ENCODE peak calls at places on chromosomes 12 and 14, in five cellular contexts. R is neuronal stem cell, C is DND-41, W is PC-3, U is H9. Q is an unnamed sample.

GRCh38 chr12:48969847-48970701 is 1.5 kb downstream of the WNT10B start:
- DNase-seq in R (no peak), W (no peak), C (no peak), U (peak; percentile 50), Q (no peak)

GRCh38 chr14:53054457-53054856 is 98.7 kb downstream of the DDHD1 start:
- DNase-seq in C (no peak), R (no peak), W (peak; percentile 17), U (no peak), Q (no peak)

GRCh38 chr12:126404293-126404851 is 1339.1 kb downstream of the AACS start:
- DNase-seq in R (no peak), C (no peak), U (no peak), W (peak; percentile 74), Q (no peak)

GRCh38 chr12:39277416-39277815 is 165.5 kb downstream of the KIF21A start:
- DNase-seq in U (no peak), W (no peak), R (no peak), C (no peak), Q (no peak)

GRCh38 chr12:51536159-51536558 is 54.9 kb upstream of the SCN8A start:
- DNase-seq in W (peak; percentile 26), R (no peak), U (no peak), C (no peak), Q (no peak)

GRCh38 chr12:82855872-82856271 is 169.2 kb downstream of the TMTC2 start:
- DNase-seq in U (no peak), R (no peak), C (no peak), W (no peak), Q (no peak)

GRCh38 chr12:67524861-67525499 is 123.6 kb upstream of the DYRK2 start:
- DNase-seq in R (no peak), W (no peak), C (no peak), U (no peak), Q (no peak)

GRCh38 chr14:55160989-55161388 is 30.4 kb downstream of the DLGAP5 start:
- DNase-seq in C (no peak), U (no peak), R (no peak), W (peak; percentile 79), Q (peak; percentile 63)

GRCh38 chr14:89256273-89256672 is 160.8 kb downstream of the FOXN3 start:
- DNase-seq in W (no peak), U (no peak), C (no peak), R (no peak), Q (no peak)

GRCh38 chr12:112025808-112026375 is 12.7 kb downstream of the ERP29 start:
- DNase-seq in U (no peak), C (no peak), R (no peak), W (no peak), Q (peak; percentile 68)

GRCh38 chr12:111276189-111276588 is 92.7 kb downstream of the PHETA1 start:
- DNase-seq in C (no peak), R (no peak), W (peak; percentile 55), U (no peak), Q (no peak)

DNA sequence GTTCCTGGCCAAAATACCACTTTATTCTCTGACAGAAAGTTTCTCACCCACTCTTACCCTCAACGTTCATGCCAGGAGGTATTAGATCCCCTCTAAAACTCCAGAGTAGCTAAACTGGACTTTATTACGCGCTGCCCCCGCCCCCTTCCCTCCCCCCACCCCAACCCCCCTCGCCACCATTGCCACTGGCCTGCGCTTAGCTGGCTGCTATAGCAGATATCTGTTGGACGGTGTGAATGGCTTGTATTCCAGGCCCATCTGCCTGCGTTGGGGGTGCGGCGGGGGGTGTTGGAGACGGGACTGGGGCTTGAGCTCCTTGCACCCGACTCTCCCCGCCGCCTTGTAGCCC is 564 bp upstream of the THTPA start:
- DNase-seq in U (no peak), C (no peak), R (no peak), W (no peak), Q (no peak)
- H3K9ac ChIP-seq in U (no peak overlapping the region), C (peak overlapping the region; percentile 87), R (no peak overlapping the region), W (peak overlapping the region; percentile 90), Q (peak overlapping the region; percentile 93)

GRCh38 chr14:98715054-98715453 is 556.9 kb downstream of the BCL11B start:
- DNase-seq in W (no peak), C (no peak), R (no peak), U (no peak), Q (no peak)

GRCh38 chr14:98711453-98711852 is 560.5 kb downstream of the BCL11B start:
- DNase-seq in R (no peak), W (no peak), C (peak; percentile 34), U (no peak), Q (no peak)

DNA sequence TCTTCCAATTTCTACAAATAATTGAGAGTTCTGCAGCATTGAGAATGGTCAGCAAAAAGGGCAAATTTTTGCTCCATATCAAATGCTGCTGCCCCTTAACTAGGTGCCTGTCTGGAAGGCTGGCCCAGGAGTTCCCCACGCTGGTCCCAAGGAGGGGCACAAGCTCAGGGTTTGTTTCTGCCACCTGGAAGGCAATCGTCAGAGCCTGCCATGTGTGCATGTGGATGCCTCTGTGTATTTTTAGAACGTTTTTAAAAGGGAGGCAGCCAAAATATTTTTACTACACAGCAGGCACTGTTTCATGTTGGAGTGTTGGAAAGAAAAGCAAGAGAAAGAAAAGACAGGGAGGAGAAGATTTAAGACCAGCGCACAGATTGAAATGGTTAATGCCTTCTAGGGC is 557.4 kb downstream of the BCL11B start:
- DNase-seq in W (no peak), R (no peak), C (no peak), U (no peak), Q (no peak)
- H3K4me1 ChIP-seq in W (no peaks in the 10 kb centered on the region), R (no peaks in the 10 kb centered on the region), C (peaks cover 15% of the 10 kb centered on the region), U (no peaks in the 10 kb centered on the region), Q (no peaks in the 10 kb centered on the region)

DNA sequence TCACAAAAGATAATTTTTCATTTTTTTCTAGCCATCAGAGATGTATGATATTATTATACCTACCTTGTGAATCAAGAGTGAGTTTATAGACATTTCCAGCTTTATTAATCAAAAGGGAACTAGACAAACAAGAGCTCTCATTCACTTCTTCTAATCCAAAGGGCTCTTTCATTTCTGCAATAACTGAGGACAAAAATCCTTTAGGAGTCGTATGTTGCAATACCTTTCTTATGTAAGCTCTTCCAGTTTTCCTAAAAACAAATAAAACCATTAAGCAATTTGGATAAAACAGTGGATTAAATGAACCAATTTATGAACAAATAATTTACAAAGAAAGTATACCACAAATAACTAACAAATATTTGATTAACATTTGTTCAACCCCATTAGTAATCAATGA is 107.1 kb downstream of the CATSPERB start:
- DNase-seq in W (no peak), U (no peak), C (no peak), R (no peak), Q (no peak)
- H3K9ac ChIP-seq in W (no peak overlapping the region), U (no peak overlapping the region), C (no peak overlapping the region), R (no peak overlapping the region), Q (no peak overlapping the region)

DNA sequence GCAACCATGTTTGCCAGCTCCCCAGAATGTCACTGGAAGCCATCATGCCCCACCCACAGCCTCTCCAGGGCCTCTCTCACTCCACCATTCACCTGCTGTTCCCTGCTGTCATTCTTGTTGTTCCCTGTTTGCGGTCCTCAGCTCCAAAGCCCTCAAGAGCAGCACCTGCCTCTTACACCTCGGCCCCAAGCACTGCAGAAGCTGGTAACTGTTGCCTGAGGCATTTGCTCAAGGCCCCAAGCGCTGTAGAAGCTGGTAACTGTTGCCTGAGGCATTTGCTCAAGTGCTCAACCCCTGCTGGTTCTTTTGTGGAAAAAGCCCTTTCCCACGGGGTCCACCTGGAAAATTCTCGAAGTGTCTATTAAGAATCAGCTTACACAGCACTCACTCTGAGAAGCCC is 78.0 kb downstream of the ARL6IP4 start:
- DNase-seq in R (no peak), W (no peak), C (no peak), U (no peak), Q (no peak)
- H3K4me1 ChIP-seq in R (peaks cover 2% of the 10 kb centered on the region), W (peaks cover 21% of the 10 kb centered on the region), C (no peaks in the 10 kb centered on the region), U (no peaks in the 10 kb centered on the region), Q (peaks cover 18% of the 10 kb centered on the region)

GRCh38 chr14:101982621-101983020 is 18.2 kb downstream of the DYNC1H1 start:
- DNase-seq in U (no peak), C (no peak), R (no peak), W (no peak), Q (no peak)

GRCh38 chr14:101980700-101981099 is 16.3 kb downstream of the DYNC1H1 start:
- DNase-seq in C (no peak), U (no peak), R (no peak), W (peak; percentile 98), Q (no peak)

GRCh38 chr14:101986953-101987352 is 22.6 kb downstream of the DYNC1H1 start:
- DNase-seq in W (no peak), R (no peak), C (no peak), U (no peak), Q (no peak)

GRCh38 chr14:101988377-101988776 is 24.0 kb downstream of the DYNC1H1 start:
- DNase-seq in C (no peak), U (no peak), R (no peak), W (no peak), Q (no peak)

GRCh38 chr14:101985957-101986356 is 21.6 kb downstream of the DYNC1H1 start:
- DNase-seq in C (no peak), W (no peak), R (no peak), U (no peak), Q (no peak)
- H3K9ac ChIP-seq in C (no peak overlapping the region), W (no peak overlapping the region), R (no peak overlapping the region), U (no peak overlapping the region), Q (no peak overlapping the region)

GRCh38 chr14:104190396-104191000 is 52.1 kb downstream of the KIF26A start:
- DNase-seq in W (no peak), R (no peak), C (no peak), U (no peak), Q (no peak)
- H3K4me1 ChIP-seq in W (no peaks in the 10 kb centered on the region), R (no peaks in the 10 kb centered on the region), C (no peaks in the 10 kb centered on the region), U (no peaks in the 10 kb centered on the region), Q (no peaks in the 10 kb centered on the region)

GRCh38 chr14:68261092-68261842 is 441.7 kb downstream of the RAD51B start:
- DNase-seq in C (no peak), U (no peak), W (no peak), R (peak; percentile 53), Q (no peak)
- H3K9ac ChIP-seq in C (no peak overlapping the region), U (peak overlapping the region; percentile 45), W (no peak overlapping the region), R (no peak overlapping the region), Q (no peak overlapping the region)

DNA sequence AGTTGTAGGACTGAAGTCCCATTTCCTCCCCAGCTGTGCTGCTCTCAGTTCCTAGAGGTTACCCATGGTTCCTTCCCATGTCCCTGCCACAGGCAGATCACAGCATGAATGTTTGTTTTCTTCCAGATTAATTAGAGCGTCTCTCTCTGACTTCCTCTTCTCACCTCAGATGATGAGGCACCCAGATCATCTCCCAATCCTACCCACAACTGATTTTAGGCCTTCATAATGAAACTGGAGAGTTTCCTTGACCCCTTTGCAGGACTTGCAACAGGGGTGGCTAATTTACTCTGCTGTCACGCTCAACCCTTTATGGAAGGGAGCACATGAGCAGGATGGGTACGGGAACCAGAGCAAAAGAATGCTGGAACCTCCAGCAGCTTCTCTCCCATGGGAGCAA is 32.1 kb upstream of the TXNRD1 start:
- DNase-seq in C (no peak), R (no peak), U (no peak), W (no peak), Q (no peak)
- H3K4me1 ChIP-seq in C (no peaks in the 10 kb centered on the region), R (no peaks in the 10 kb centered on the region), U (no peaks in the 10 kb centered on the region), W (no peaks in the 10 kb centered on the region), Q (no peaks in the 10 kb centered on the region)

DNA sequence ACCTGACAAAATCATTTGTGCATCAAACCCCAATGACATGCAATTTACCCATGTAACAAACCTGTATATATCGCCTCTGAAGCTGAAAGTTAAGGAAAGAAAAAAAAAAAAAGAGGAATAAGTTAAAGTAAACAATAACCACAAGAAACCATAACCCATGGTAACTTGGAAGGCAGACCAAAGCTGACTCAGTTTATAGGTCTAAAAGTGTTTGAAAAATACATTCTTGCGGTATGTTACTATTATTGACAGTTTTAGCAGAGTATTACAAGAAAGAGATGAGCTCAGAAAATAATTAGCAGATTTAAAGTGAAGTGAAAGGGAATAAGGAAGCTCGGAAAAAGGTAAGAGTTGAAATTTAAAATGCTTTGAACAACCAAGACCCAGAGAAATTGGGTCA is 34.4 kb upstream of the MGAT4C start:
- DNase-seq in W (peak; percentile 49), R (no peak), U (no peak), C (no peak), Q (no peak)
- H3K9ac ChIP-seq in W (no peak overlapping the region), R (no peak overlapping the region), U (no peak overlapping the region), C (no peak overlapping the region), Q (no peak overlapping the region)